ENCODE peak calls at places on chromosomes 16 and 17, in ten cellular contexts. One of them, this sample, is unnamed.

GRCh38 chr16:71426069-71426879 is 15.6 kb downstream of the TLE7 start:
- ATAC-seq in heart left ventricle: peak; percentile 40
- ATAC-seq in HCT116: peak; percentile 91
- ATAC-seq in A549: peak; percentile 94
- ATAC-seq in IMR-90: peak; percentile 93
- ATAC-seq in right lobe of liver: no peak
- ATAC-seq in body of pancreas: peak; percentile 33
- ATAC-seq in GM12878: peak; percentile 85
- ATAC-seq in gastrocnemius medialis: no peak
- ATAC-seq in HepG2: peak; percentile 93
- ATAC-seq in this sample: no peak

GRCh38 chr17:74520790-74521480 is 10.3 kb downstream of the CD300LB start:
- ATAC-seq in GM12878: no peak
- ATAC-seq in heart left ventricle: peak; percentile 66
- ATAC-seq in body of pancreas: no peak
- ATAC-seq in right lobe of liver: peak; percentile 55
- ATAC-seq in IMR-90: no peak
- ATAC-seq in HepG2: no peak
- ATAC-seq in HCT116: no peak
- ATAC-seq in gastrocnemius medialis: no peak
- ATAC-seq in A549: no peak
- ATAC-seq in this sample: peak; percentile 46

GRCh38 chr17:77924757-77925336 is 33.7 kb upstream of the TNRC6C start:
- ATAC-seq in body of pancreas: peak; percentile 80
- ATAC-seq in HCT116: no peak
- ATAC-seq in heart left ventricle: peak; percentile 90
- ATAC-seq in right lobe of liver: peak; percentile 55
- ATAC-seq in IMR-90: no peak
- ATAC-seq in HepG2: no peak
- ATAC-seq in GM12878: no peak
- ATAC-seq in A549: no peak
- ATAC-seq in gastrocnemius medialis: no peak
- ATAC-seq in this sample: peak; percentile 71

GRCh38 chr16:5003828-5004227 is 29.9 kb downstream of the NAGPA start:
- ATAC-seq in IMR-90: no peak
- ATAC-seq in GM12878: no peak
- ATAC-seq in HepG2: no peak
- ATAC-seq in body of pancreas: no peak
- ATAC-seq in gastrocnemius medialis: no peak
- ATAC-seq in heart left ventricle: peak; percentile 9
- ATAC-seq in HCT116: no peak
- ATAC-seq in right lobe of liver: no peak
- ATAC-seq in A549: no peak
- ATAC-seq in this sample: no peak

GRCh38 chr17:16121915-16122314 is 93.4 kb downstream of the NCOR1 start:
- ATAC-seq in HCT116: no peak
- ATAC-seq in GM12878: no peak
- ATAC-seq in gastrocnemius medialis: peak; percentile 68
- ATAC-seq in body of pancreas: no peak
- ATAC-seq in HepG2: no peak
- ATAC-seq in right lobe of liver: no peak
- ATAC-seq in heart left ventricle: peak; percentile 46
- ATAC-seq in IMR-90: no peak
- ATAC-seq in A549: no peak
- ATAC-seq in this sample: no peak

GRCh38 chr17:53496356-53496755 is 326.4 kb upstream of the KIF2B start:
- ATAC-seq in body of pancreas: no peak
- ATAC-seq in right lobe of liver: no peak
- ATAC-seq in heart left ventricle: no peak
- ATAC-seq in HCT116: no peak
- ATAC-seq in IMR-90: no peak
- ATAC-seq in gastrocnemius medialis: no peak
- ATAC-seq in A549: no peak
- ATAC-seq in GM12878: no peak
- ATAC-seq in HepG2: no peak
- ATAC-seq in this sample: no peak

GRCh38 chr17:13931752-13932477 is 137.4 kb upstream of the COX10 start:
- ATAC-seq in gastrocnemius medialis: no peak
- ATAC-seq in IMR-90: no peak
- ATAC-seq in HCT116: no peak
- ATAC-seq in heart left ventricle: peak; percentile 90
- ATAC-seq in body of pancreas: no peak
- ATAC-seq in GM12878: no peak
- ATAC-seq in right lobe of liver: peak; percentile 51
- ATAC-seq in HepG2: no peak
- ATAC-seq in A549: no peak
- ATAC-seq in this sample: peak; percentile 82

GRCh38 chr17:601462-602303 is 113.0 kb downstream of the VPS53 start:
- ATAC-seq in HepG2: no peak
- ATAC-seq in A549: no peak
- ATAC-seq in IMR-90: peak; percentile 58
- ATAC-seq in body of pancreas: no peak
- ATAC-seq in right lobe of liver: no peak
- ATAC-seq in heart left ventricle: peak; percentile 41
- ATAC-seq in HCT116: no peak
- ATAC-seq in GM12878: no peak
- ATAC-seq in gastrocnemius medialis: no peak
- ATAC-seq in this sample: peak; percentile 28

GRCh38 chr17:81049973-81050551 is 15.1 kb downstream of the BAIAP2 start:
- ATAC-seq in heart left ventricle: peak; percentile 42
- ATAC-seq in right lobe of liver: peak; percentile 47
- ATAC-seq in IMR-90: no peak
- ATAC-seq in HCT116: peak; percentile 95
- ATAC-seq in body of pancreas: peak; percentile 74
- ATAC-seq in gastrocnemius medialis: peak; percentile 46
- ATAC-seq in HepG2: no peak
- ATAC-seq in GM12878: peak; percentile 88
- ATAC-seq in A549: peak; percentile 30
- ATAC-seq in this sample: peak; percentile 46

GRCh38 chr16:27239026-27239425 is 29.5 kb downstream of the NSMCE1 start:
- ATAC-seq in GM12878: no peak
- ATAC-seq in body of pancreas: no peak
- ATAC-seq in gastrocnemius medialis: no peak
- ATAC-seq in A549: no peak
- ATAC-seq in heart left ventricle: no peak
- ATAC-seq in HepG2: no peak
- ATAC-seq in IMR-90: no peak
- ATAC-seq in HCT116: no peak
- ATAC-seq in right lobe of liver: no peak
- ATAC-seq in this sample: no peak

GRCh38 chr17:19418312-19418992 is 7.4 kb downstream of the RNF112 start:
- ATAC-seq in A549: no peak
- ATAC-seq in gastrocnemius medialis: peak; percentile 30
- ATAC-seq in HCT116: no peak
- ATAC-seq in body of pancreas: no peak
- ATAC-seq in IMR-90: peak; percentile 49
- ATAC-seq in right lobe of liver: no peak
- ATAC-seq in GM12878: no peak
- ATAC-seq in heart left ventricle: peak; percentile 36
- ATAC-seq in HepG2: peak; percentile 30
- ATAC-seq in this sample: peak; percentile 68

GRCh38 chr17:65855675-65856074 is 294.2 kb upstream of the AXIN2 start:
- ATAC-seq in body of pancreas: no peak
- ATAC-seq in heart left ventricle: no peak
- ATAC-seq in right lobe of liver: no peak
- ATAC-seq in HepG2: no peak
- ATAC-seq in gastrocnemius medialis: no peak
- ATAC-seq in A549: no peak
- ATAC-seq in HCT116: peak; percentile 61
- ATAC-seq in IMR-90: no peak
- ATAC-seq in GM12878: no peak
- ATAC-seq in this sample: no peak

GRCh38 chr16:48852955-48853354 is 243.0 kb upstream of the N4BP1 start:
- ATAC-seq in right lobe of liver: no peak
- ATAC-seq in heart left ventricle: no peak
- ATAC-seq in HCT116: no peak
- ATAC-seq in A549: no peak
- ATAC-seq in HepG2: no peak
- ATAC-seq in body of pancreas: no peak
- ATAC-seq in IMR-90: no peak
- ATAC-seq in gastrocnemius medialis: no peak
- ATAC-seq in GM12878: no peak
- ATAC-seq in this sample: no peak

GRCh38 chr16:78235168-78235800 is 135.8 kb downstream of the WWOX start:
- ATAC-seq in body of pancreas: peak; percentile 65
- ATAC-seq in HCT116: peak; percentile 64
- ATAC-seq in HepG2: peak; percentile 96
- ATAC-seq in heart left ventricle: peak; percentile 61
- ATAC-seq in gastrocnemius medialis: peak; percentile 56
- ATAC-seq in GM12878: peak; percentile 97
- ATAC-seq in A549: peak; percentile 95
- ATAC-seq in IMR-90: peak; percentile 95
- ATAC-seq in right lobe of liver: peak; percentile 99
- ATAC-seq in this sample: peak; percentile 66

GRCh38 chr16:20485408-20485807 is 34.1 kb downstream of the ACSM2A start:
- ATAC-seq in body of pancreas: no peak
- ATAC-seq in IMR-90: no peak
- ATAC-seq in GM12878: no peak
- ATAC-seq in HepG2: no peak
- ATAC-seq in A549: no peak
- ATAC-seq in right lobe of liver: no peak
- ATAC-seq in heart left ventricle: no peak
- ATAC-seq in gastrocnemius medialis: no peak
- ATAC-seq in HCT116: no peak
- ATAC-seq in this sample: no peak

GRCh38 chr17:55168970-55169687 is 95.6 kb upstream of the HLF start:
- ATAC-seq in A549: no peak
- ATAC-seq in HCT116: no peak
- ATAC-seq in right lobe of liver: no peak
- ATAC-seq in body of pancreas: no peak
- ATAC-seq in GM12878: peak; percentile 95
- ATAC-seq in heart left ventricle: no peak
- ATAC-seq in gastrocnemius medialis: no peak
- ATAC-seq in IMR-90: no peak
- ATAC-seq in HepG2: no peak
- ATAC-seq in this sample: no peak

GRCh38 chr16:3401719-3402397 is 843 bp downstream of the ZNF174 start:
- ATAC-seq in heart left ventricle: no peak
- ATAC-seq in gastrocnemius medialis: no peak
- ATAC-seq in HCT116: no peak
- ATAC-seq in GM12878: no peak
- ATAC-seq in right lobe of liver: no peak
- ATAC-seq in IMR-90: no peak
- ATAC-seq in body of pancreas: no peak
- ATAC-seq in HepG2: peak; percentile 10
- ATAC-seq in A549: no peak
- ATAC-seq in this sample: no peak
- H3K27ac ChIP-seq in heart left ventricle: peak overlapping the region; percentile 88
- H3K27ac ChIP-seq in gastrocnemius medialis: peak overlapping the region; percentile 81
- H3K27ac ChIP-seq in HCT116: peak overlapping the region; percentile 83
- H3K27ac ChIP-seq in GM12878: peak overlapping the region; percentile 51
- H3K27ac ChIP-seq in right lobe of liver: peak overlapping the region; percentile 76
- H3K27ac ChIP-seq in IMR-90: peak overlapping the region; percentile 52
- H3K27ac ChIP-seq in body of pancreas: peak overlapping the region; percentile 76
- H3K27ac ChIP-seq in HepG2: peak overlapping the region; percentile 86
- H3K27ac ChIP-seq in A549: peak overlapping the region; percentile 82
- H3K27ac ChIP-seq in this sample: peak overlapping the region; percentile 92

DNA sequence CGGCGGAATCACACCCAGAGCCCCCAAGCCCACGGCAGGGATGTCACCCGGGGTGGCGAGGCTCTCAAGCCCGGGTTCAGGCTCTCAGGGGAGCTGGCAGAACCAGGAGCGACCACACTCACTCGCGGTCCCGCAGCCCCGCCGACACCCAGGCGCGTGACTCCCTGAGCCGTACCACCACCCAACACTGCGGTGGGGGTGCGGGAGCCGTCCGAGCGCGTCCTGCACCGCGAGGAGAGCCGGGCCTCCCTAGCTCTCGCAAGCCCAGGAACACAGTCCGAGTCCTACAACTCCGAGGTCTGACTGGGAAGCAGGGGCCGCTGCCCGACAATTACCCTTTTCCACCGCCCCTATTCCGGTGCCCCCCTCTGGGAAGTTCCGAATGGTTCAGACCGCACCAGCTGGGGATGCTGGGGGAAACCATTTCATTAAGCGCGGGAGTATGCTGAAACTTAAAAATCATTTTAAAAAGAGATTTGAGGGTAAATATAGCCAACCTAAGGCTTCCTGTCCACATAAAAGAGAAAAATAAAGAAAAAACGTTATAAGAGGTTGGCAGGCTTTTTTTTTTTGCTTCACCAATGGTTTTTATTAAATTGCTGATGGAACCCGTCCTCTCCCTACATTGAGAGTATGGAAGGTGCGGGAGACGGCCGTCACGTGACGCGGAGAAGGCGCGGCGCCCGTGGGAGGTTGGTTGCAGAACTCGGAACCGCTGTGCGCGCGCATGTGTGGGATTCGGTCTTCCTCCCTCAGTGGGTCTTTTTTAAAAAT is at the start of gene FLCN:
- ATAC-seq in HCT116: peak; percentile 89
- ATAC-seq in gastrocnemius medialis: peak; percentile 65
- ATAC-seq in body of pancreas: peak; percentile 91
- ATAC-seq in HepG2: peak; percentile 89
- ATAC-seq in heart left ventricle: peak; percentile 93
- ATAC-seq in IMR-90: peak; percentile 92
- ATAC-seq in A549: peak; percentile 90
- ATAC-seq in GM12878: peak; percentile 96
- ATAC-seq in right lobe of liver: peak; percentile 91
- ATAC-seq in this sample: peak; percentile 93
- TF ChIP-seq POLR2A in HCT116: peak; percentile 81
- TF ChIP-seq POLR2A in gastrocnemius medialis: peak; percentile 96
- TF ChIP-seq POLR2A in body of pancreas: peak; percentile 77
- TF ChIP-seq POLR2A in HepG2: peak; percentile 91
- TF ChIP-seq POLR2A in heart left ventricle: no peak
- TF ChIP-seq POLR2A in IMR-90: peak; percentile 91
- TF ChIP-seq POLR2A in A549: peak; percentile 85
- TF ChIP-seq POLR2A in GM12878: peak; percentile 90
- TF ChIP-seq POLR2A in right lobe of liver: peak; percentile 68
- TF ChIP-seq POLR2A in this sample: peak; percentile 74

GRCh38 chr16:31202402-31203385 is at the start of gene PYCARD:
- ATAC-seq in heart left ventricle: peak; percentile 81
- ATAC-seq in body of pancreas: peak; percentile 48
- ATAC-seq in gastrocnemius medialis: peak; percentile 43
- ATAC-seq in IMR-90: peak; percentile 59
- ATAC-seq in GM12878: peak; percentile 51
- ATAC-seq in right lobe of liver: peak; percentile 81
- ATAC-seq in HepG2: peak; percentile 23
- ATAC-seq in A549: peak; percentile 28
- ATAC-seq in HCT116: no peak
- ATAC-seq in this sample: peak; percentile 73
- H3K27ac ChIP-seq in heart left ventricle: peak within 1 kb of the TSS; percentile 53
- H3K27ac ChIP-seq in body of pancreas: no peak within 1 kb of the TSS
- H3K27ac ChIP-seq in gastrocnemius medialis: peak within 1 kb of the TSS; percentile 51
- H3K27ac ChIP-seq in IMR-90: peak within 1 kb of the TSS; percentile 13
- H3K27ac ChIP-seq in GM12878: peak within 1 kb of the TSS; percentile 76
- H3K27ac ChIP-seq in right lobe of liver: peak within 1 kb of the TSS; percentile 49
- H3K27ac ChIP-seq in HepG2: no peak within 1 kb of the TSS
- H3K27ac ChIP-seq in A549: peak within 1 kb of the TSS; percentile 69
- H3K27ac ChIP-seq in HCT116: peak within 1 kb of the TSS; percentile 21
- H3K27ac ChIP-seq in this sample: peak within 1 kb of the TSS; percentile 77

GRCh38 chr17:4987767-4988083 is 250 bp upstream of the CAMTA2 start:
- ATAC-seq in body of pancreas: no peak
- ATAC-seq in HepG2: no peak
- ATAC-seq in IMR-90: peak; percentile 49
- ATAC-seq in A549: no peak
- ATAC-seq in gastrocnemius medialis: peak; percentile 40
- ATAC-seq in GM12878: no peak
- ATAC-seq in HCT116: no peak
- ATAC-seq in right lobe of liver: peak; percentile 8
- ATAC-seq in heart left ventricle: no peak
- ATAC-seq in this sample: peak; percentile 17
- TF ChIP-seq POLR2A in body of pancreas: no peak
- TF ChIP-seq POLR2A in HepG2: peak; percentile 57
- TF ChIP-seq POLR2A in IMR-90: peak; percentile 38
- TF ChIP-seq POLR2A in A549: no peak
- TF ChIP-seq POLR2A in gastrocnemius medialis: no peak
- TF ChIP-seq POLR2A in GM12878: peak; percentile 64
- TF ChIP-seq POLR2A in HCT116: peak; percentile 2
- TF ChIP-seq POLR2A in right lobe of liver: peak; percentile 39
- TF ChIP-seq POLR2A in heart left ventricle: no peak
- TF ChIP-seq POLR2A in this sample: no peak

This sample was measured in gastroesophageal sphincter.